ENCODE peak calls at places on chromosomes 1 and 21, in seven cellular contexts. C is psoas muscle, S is mucosa of gallbladder, H is HFFc6, L is Daoy, K is amniotic epithelial cell, B is ureter. T is an unnamed sample.

GRCh38 chr1:4730078-4730477 is 75.7 kb downstream of the AJAP1 start:
- DNase-seq in C (no peak), S (no peak), H (no peak), K (no peak), B (no peak), L (no peak), T (no peak)

GRCh38 chr1:207815913-207816312 is 64.1 kb downstream of the CD46 start:
- DNase-seq in L (peak), B (no peak), S (no peak), C (peak), H (peak), K (peak), T (no peak)

GRCh38 chr1:4119516-4120220 is 219.6 kb upstream of the C1orf174 start:
- DNase-seq in C (no peak), K (no peak), S (no peak), L (no peak), H (no peak), B (no peak), T (no peak)

GRCh38 chr1:11147371-11147770 is 41.8 kb upstream of the ANGPTL7 start:
- DNase-seq in H (peak), S (no peak), B (no peak), K (no peak), C (no peak), L (no peak), T (no peak)

GRCh38 chr1:204530932-204531331 is 14.7 kb downstream of the MDM4 start:
- DNase-seq in H (no peak), S (no peak), B (no peak), K (no peak), C (no peak), L (no peak), T (peak)

GRCh38 chr1:52674497-52675384 is 23.4 kb downstream of the COA7 start:
- DNase-seq in H (no peak), B (peak), L (peak), K (peak), C (no peak), S (no peak), T (no peak)

GRCh38 chr1:22862752-22863151 is 109.9 kb downstream of the LACTBL1 start:
- DNase-seq in H (no peak), L (no peak), C (no peak), S (no peak), B (no peak), K (no peak), T (no peak)

GRCh38 chr1:225776294-225776693 is 1.3 kb upstream of the SRP9 start:
- DNase-seq in L (no peak), H (no peak), S (no peak), C (no peak), B (no peak), K (no peak), T (no peak)

GRCh38 chr1:58746757-58747156 is 37.1 kb downstream of the JUN start:
- DNase-seq in B (no peak), H (no peak), C (no peak), S (no peak), K (no peak), L (peak), T (no peak)

GRCh38 chr1:64183985-64184440 is 19.4 kb upstream of the UBE2U start:
- DNase-seq in S (no peak), C (no peak), L (peak), K (peak), B (no peak), H (peak), T (no peak)

GRCh38 chr1:173364827-173365226 is 112.3 kb upstream of the PRDX6 start:
- DNase-seq in L (no peak), K (no peak), H (no peak), C (no peak), S (no peak), B (no peak), T (no peak)

GRCh38 chr1:201463071-201463552 is 5.9 kb downstream of the PHLDA3 start:
- DNase-seq in H (no peak), S (no peak), C (peak), B (no peak), L (peak), K (peak), T (no peak)

GRCh38 chr1:1371741-1372711 is 3.0 kb downstream of the AURKAIP1 start:
- DNase-seq in B (peak), L (peak), C (peak), H (no peak), K (peak), S (peak), T (no peak)

GRCh38 chr1:158932171-158932570 is 819 bp downstream of the PYHIN1 start:
- DNase-seq in S (no peak), K (no peak), L (no peak), C (no peak), B (no peak), H (no peak), T (no peak)

GRCh38 chr1:207872655-207873054 is 38.3 kb downstream of the CD34 start:
- DNase-seq in B (no peak), H (no peak), L (no peak), C (no peak), S (no peak), K (no peak), T (no peak)

GRCh38 chr21:28429161-28429560 is 563.5 kb downstream of the LTN1 start:
- DNase-seq in S (no peak), H (no peak), L (no peak), C (no peak), B (no peak), K (no peak), T (no peak)

GRCh38 chr1:198560093-198560638 is 19.7 kb upstream of the ATP6V1G3 start:
- DNase-seq in L (peak), C (no peak), B (no peak), S (peak), K (no peak), H (no peak), T (no peak)

GRCh38 chr1:114076308-114076707 is 77.4 kb downstream of the SYT6 start:
- DNase-seq in L (no peak), S (no peak), K (no peak), B (no peak), C (no peak), H (no peak), T (no peak)

GRCh38 chr1:168245042-168245441 is 19.2 kb downstream of the SFT2D2 start:
- DNase-seq in S (no peak), L (no peak), H (no peak), B (no peak), C (no peak), K (no peak), T (no peak)

GRCh38 chr1:1421147-1421906 is at the start of gene ANKRD65:
- DNase-seq in B (peak), L (peak), S (no peak), K (no peak), C (peak), H (no peak), T (no peak)

GRCh38 chr21:17854771-17855170 is 35.6 kb upstream of the C21orf91 start:
- DNase-seq in C (no peak), B (no peak), K (no peak), L (no peak), H (peak), S (no peak), T (no peak)

GRCh38 chr1:29703596-29703995 is 467.3 kb downstream of the PTPRU start:
- DNase-seq in B (no peak), L (peak), K (peak), C (peak), S (peak), H (peak), T (no peak)

GRCh38 chr1:211133841-211134669 is at the start of gene KCNH1:
- DNase-seq in C (peak), K (peak), S (peak), B (peak), L (peak), H (peak), T (no peak)

GRCh38 chr1:174077755-174078490 is 55.8 kb upstream of the RC3H1 start:
- DNase-seq in C (no peak), K (peak), B (no peak), S (no peak), H (no peak), L (no peak), T (no peak)

T was measured in GM12864.